ENCODE peak calls at places on chromosomes 13 and 19, in seven cellular contexts. Q is posterior cingulate gyrus; I is progenitor cell of endocrine pancreas; J is GM18507; E is stimulated activated CD8-positive, alpha-beta memory T cell treated with anti-CD3 and anti-CD28 coated beads, Interleukin-4, amount 100 ng/mL, for 1 hour; C is ascending aorta; Z is effector memory CD4-positive, alpha-beta T cell. W is an unnamed sample.

GRCh38 chr13:45928843-45929242 is 77.3 kb upstream of the SIAH3 start:
- DNase-seq in Q (no peak), I (no peak), J (no peak), E (no peak), C (no peak), Z (no peak), W (no peak)

GRCh38 chr13:106155411-106155810 is 380.1 kb downstream of the EFNB2 start:
- DNase-seq in Q (no peak), I (no peak), J (no peak), E (no peak), C (no peak), Z (no peak), W (no peak)

GRCh38 chr19:2229103-2230028 is 6.8 kb downstream of the PLEKHJ1 start:
- DNase-seq in Q (no peak), I (no peak), J (no peak), E (no peak), C (no peak), Z (no peak), W (no peak)

GRCh38 chr13:35824395-35824794 is 306.8 kb downstream of the DCLK1 start:
- DNase-seq in Q (peak), I (no peak), J (no peak), E (no peak), C (no peak), Z (no peak), W (no peak)

GRCh38 chr13:47126432-47126831 is 229.6 kb upstream of the HTR2A start:
- DNase-seq in Q (no peak), I (no peak), J (no peak), E (no peak), C (no peak), Z (no peak), W (no peak)

GRCh38 chr19:19528721-19529490 is at the start of gene YJEFN3:
- DNase-seq in Q (peak), I (no peak), J (no peak), E (no peak), C (no peak), Z (no peak), W (no peak)

GRCh38 chr19:42433503-42434260 is 6.5 kb upstream of the LIPE start:
- DNase-seq in Q (peak), I (peak), J (no peak), E (peak), C (peak), Z (peak), W (peak)

GRCh38 chr13:36431204-36432105 is 840 bp upstream of the CCNA1 start:
- DNase-seq in Q (no peak), I (peak), J (no peak), E (no peak), C (no peak), Z (no peak), W (no peak)

GRCh38 chr19:16386619-16387240 is 62.1 kb downstream of the KLF2 start:
- DNase-seq in Q (peak), I (no peak), J (no peak), E (peak), C (no peak), Z (peak), W (peak)

GRCh38 chr19:42389899-42390298 is at the start of gene CNFN:
- DNase-seq in Q (no peak), I (no peak), J (no peak), E (no peak), C (no peak), Z (no peak), W (no peak)

GRCh38 chr13:89721216-89721615 is 1626.3 kb upstream of the MIR17HG start:
- DNase-seq in Q (no peak), I (no peak), J (no peak), E (no peak), C (no peak), Z (no peak), W (no peak)